ENCODE peak calls at places on chromosome 19, in six cellular contexts. X is cardiac muscle cell, C is activated B cell treated with CpG ODN at 0.5 μM for 24 hours, I is lower lobe of right lung, S is nephron progenitor cell, J is psoas muscle. R is an unnamed sample.
A peak's percentile ranks its signal among the peaks of the same experiment; 100 is the strongest.

GRCh38 chr19:13968383-13968935 is 16.1 kb downstream of the DCAF15 start:
- DNase-seq in J (no peak), I (no peak), C (no peak), X (no peak), S (no peak), R (no peak)

GRCh38 chr19:7348587-7349230 is at the start of gene ARHGEF18:
- DNase-seq in C (peak; percentile 56), J (no peak), S (no peak), X (no peak), I (peak; percentile 78), R (no peak)

GRCh38 chr19:56725829-56726424 is 54.4 kb upstream of the ZNF835 start:
- DNase-seq in C (no peak), S (no peak), I (no peak), X (peak; percentile 2), J (no peak), R (peak; percentile 0)

GRCh38 chr19:3202346-3202745 is 16.6 kb downstream of the NCLN start:
- DNase-seq in I (no peak), S (no peak), X (no peak), J (no peak), C (no peak), R (no peak)

GRCh38 chr19:2332341-2333026 is 4.0 kb downstream of the SPPL2B start:
- DNase-seq in X (no peak), S (no peak), C (peak; percentile 83), J (no peak), I (no peak), R (no peak)

GRCh38 chr19:46784262-46785053 is 3.9 kb downstream of the SLC1A5 start:
- DNase-seq in J (peak; percentile 72), C (peak; percentile 35), I (peak; percentile 88), S (peak; percentile 66), X (peak; percentile 95), R (peak; percentile 95)

GRCh38 chr19:53871448-53871847 is 3.8 kb downstream of the MYADM start:
- DNase-seq in J (no peak), C (no peak), S (no peak), I (no peak), X (no peak), R (no peak)

GRCh38 chr19:35911790-35912189 is 3.7 kb upstream of the TYROBP start:
- DNase-seq in C (no peak), X (no peak), I (peak; percentile 58), J (no peak), S (no peak), R (no peak)

GRCh38 chr19:33905937-33906577 is 109.4 kb downstream of the KCTD15 start:
- DNase-seq in S (peak; percentile 73), X (peak; percentile 64), C (peak; percentile 16), I (peak; percentile 84), J (peak; percentile 75), R (no peak)

DNA sequence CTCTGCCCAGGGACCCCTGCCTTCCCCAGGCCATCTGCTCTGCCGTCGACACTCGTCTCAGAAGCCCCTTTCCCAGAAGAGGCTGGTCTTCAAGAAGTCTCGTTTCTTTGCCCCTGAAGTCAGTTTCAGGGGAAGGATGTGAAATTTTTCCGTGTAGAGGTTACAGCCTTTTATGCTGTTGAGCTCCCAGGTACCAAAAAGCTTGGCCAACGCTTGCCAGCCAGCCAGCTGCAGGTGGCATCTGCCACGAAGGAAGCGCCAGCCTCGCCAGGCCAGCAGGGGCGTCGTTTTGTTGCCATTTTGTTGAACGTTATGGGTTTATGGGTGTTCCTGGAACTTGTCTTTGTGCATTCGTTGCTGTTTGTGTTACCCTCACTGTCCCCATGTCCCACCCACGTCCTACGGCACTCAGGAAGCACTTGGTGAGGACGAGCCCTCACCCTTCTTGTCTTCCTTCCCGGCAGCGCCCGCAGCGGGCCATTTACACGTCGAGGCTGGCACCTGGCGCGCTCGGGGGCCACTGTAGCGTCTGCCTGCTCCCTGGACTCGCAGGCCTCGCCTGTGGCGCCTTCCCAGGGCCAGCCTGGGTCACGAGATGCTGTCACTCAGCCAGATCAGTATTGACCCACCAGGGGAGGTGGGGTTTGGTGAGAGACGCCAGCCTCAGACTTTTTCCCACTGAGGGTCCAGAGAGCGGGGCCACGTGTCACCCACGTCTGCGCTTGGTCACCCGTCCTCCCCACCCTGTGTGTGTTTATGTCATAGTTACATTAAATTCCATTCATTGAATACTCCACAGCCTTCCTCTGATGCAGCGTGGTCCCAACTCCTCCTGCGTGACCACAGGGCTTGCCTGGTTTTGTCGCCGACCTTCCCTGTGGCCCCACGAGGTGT is 37.1 kb downstream of the AP1M1 start:
- DNase-seq in C (no peak), J (no peak), S (no peak), X (no peak), I (no peak), R (no peak)
- TF ChIP-seq CTCF in C (no peak), J (no peak), S (no peak), X (no peak), I (no peak), R (no peak)

GRCh38 chr19:8609210-8610040 is 1.1 kb downstream of the ADAMTS10 start:
- DNase-seq in S (peak; percentile 69), C (no peak), J (peak; percentile 73), X (peak; percentile 76), I (peak; percentile 75), R (peak; percentile 59)
- TF ChIP-seq CTCF in S (no peak), C (no peak), J (no peak), X (peak; percentile 37), I (peak; percentile 23), R (peak; percentile 37)

GRCh38 chr19:15196683-15197005 is 4.2 kb downstream of the NOTCH3 start:
- DNase-seq in C (no peak), J (no peak), S (no peak), X (no peak), I (no peak), R (no peak)

GRCh38 chr19:15197275-15198005 is 3.4 kb downstream of the NOTCH3 start:
- DNase-seq in C (no peak), I (no peak), S (no peak), J (no peak), X (peak; percentile 49), R (peak; percentile 36)

GRCh38 chr19:15195987-15196682 is 4.7 kb downstream of the NOTCH3 start:
- DNase-seq in C (no peak), J (no peak), I (peak; percentile 90), X (peak; percentile 24), S (peak; percentile 49), R (peak; percentile 13)

GRCh38 chr19:15194938-15195337 is 5.9 kb downstream of the NOTCH3 start:
- DNase-seq in J (no peak), S (no peak), I (no peak), X (peak; percentile 63), C (no peak), R (peak; percentile 28)

GRCh38 chr19:15195381-15195964 is 5.3 kb downstream of the NOTCH3 start:
- DNase-seq in S (peak; percentile 74), X (peak; percentile 62), J (peak; percentile 47), I (peak; percentile 72), C (no peak), R (peak; percentile 65)
- TF ChIP-seq CTCF in S (no peak), X (peak; percentile 15), J (no peak), I (no peak), C (no peak), R (no peak)

DNA sequence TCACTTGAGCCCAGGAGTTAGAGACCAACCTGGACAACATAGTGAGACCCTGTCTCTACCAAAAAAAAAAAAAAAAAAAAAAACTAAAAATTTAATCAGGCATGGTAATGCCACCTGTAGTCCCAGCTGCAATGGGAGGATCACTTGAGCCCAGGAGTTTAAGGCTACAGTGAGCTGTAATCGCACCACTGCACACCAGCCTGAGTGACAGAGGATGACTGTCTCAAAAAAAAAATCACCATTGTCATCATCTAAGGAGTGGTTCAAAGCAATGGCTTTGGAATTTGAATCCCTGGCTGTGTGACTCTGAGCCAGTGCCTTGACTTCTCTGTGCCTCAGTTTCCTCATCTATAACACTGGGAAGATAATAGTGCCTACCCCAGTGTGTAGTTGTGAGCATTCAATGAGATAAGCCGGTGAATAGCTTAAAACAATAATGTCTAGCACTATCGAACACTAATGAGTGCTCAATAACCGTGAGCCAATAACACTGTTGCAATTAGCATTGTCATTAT is 11.5 kb downstream of the IGSF23 start:
- DNase-seq in X (no peak), J (no peak), S (no peak), C (no peak), I (no peak), R (no peak)
- TF ChIP-seq CTCF in X (no peak), J (no peak), S (no peak), C (no peak), I (no peak), R (no peak)

GRCh38 chr19:10730932-10731331 is 13.1 kb downstream of the DNM2 start:
- DNase-seq in I (no peak), J (no peak), X (no peak), C (no peak), S (no peak), R (no peak)
- TF ChIP-seq CTCF in I (no peak), J (no peak), X (no peak), C (no peak), S (no peak), R (no peak)

GRCh38 chr19:988081-988480 is 3.9 kb downstream of the WDR18 start:
- DNase-seq in J (no peak), S (no peak), I (no peak), X (no peak), C (no peak), R (no peak)

GRCh38 chr19:986083-986482 is 1.9 kb downstream of the WDR18 start:
- DNase-seq in J (no peak), S (no peak), X (no peak), C (no peak), I (peak; percentile 43), R (no peak)

GRCh38 chr19:980133-980998 is 3.8 kb upstream of the WDR18 start:
- DNase-seq in X (peak; percentile 34), S (peak; percentile 95), J (no peak), I (peak; percentile 49), C (no peak), R (peak; percentile 72)

GRCh38 chr19:982567-983170 is 1.5 kb upstream of the WDR18 start:
- DNase-seq in S (peak; percentile 88), J (peak; percentile 73), C (peak; percentile 89), X (peak; percentile 65), I (peak; percentile 79), R (peak; percentile 54)

GRCh38 chr19:984165-984967 is at the start of gene WDR18:
- DNase-seq in J (peak; percentile 95), C (peak; percentile 89), S (peak; percentile 92), I (peak; percentile 96), X (peak; percentile 93), R (peak; percentile 88)
- TF ChIP-seq CTCF in J (no peak), C (no peak), S (no peak), I (peak; percentile 49), X (peak; percentile 16), R (no peak)

R was measured in fibroblast of villous mesenchyme.